ENCODE peak calls at places on chromosome 11, in nine cellular contexts. V, O, X, K, Q, P, H, I and A are unnamed samples.

GRCh38 chr11:115324569-115325432 is 179.4 kb downstream of the CADM1 start:
- DNase-seq in P (peak; percentile 75), X (peak; percentile 63), O (peak; percentile 79), H (no peak), K (peak; percentile 78), I (peak; percentile 67), V (peak; percentile 52), Q (peak; percentile 81), A (peak; percentile 50)

GRCh38 chr11:46075168-46075567 is 46.1 kb downstream of the PHF21A start:
- DNase-seq in O (no peak), Q (no peak), P (peak; percentile 35), X (peak; percentile 30), I (no peak), V (no peak), H (no peak), K (peak; percentile 90), A (peak; percentile 52)

GRCh38 chr11:119983240-119983732 is 154.6 kb downstream of the TRIM29 start:
- DNase-seq in V (no peak), I (no peak), H (no peak), P (no peak), K (no peak), Q (no peak), O (no peak), X (no peak), A (no peak)

GRCh38 chr11:45252134-45252856 is 33.8 kb downstream of the SYT13 start:
- DNase-seq in P (peak; percentile 54), V (peak; percentile 59), O (peak; percentile 44), I (peak; percentile 69), Q (peak; percentile 74), K (peak; percentile 19), H (peak; percentile 75), X (peak; percentile 55), A (no peak)

GRCh38 chr11:37861671-37862070 is 1263.6 kb upstream of the RAG2 start:
- DNase-seq in Q (no peak), P (no peak), V (no peak), H (no peak), K (no peak), O (no peak), X (no peak), I (no peak), A (no peak)

GRCh38 chr11:59207988-59208432 is 4.7 kb downstream of the MPEG1 start:
- DNase-seq in P (peak; percentile 60), H (no peak), V (peak; percentile 11), Q (peak; percentile 64), K (peak; percentile 72), X (peak; percentile 77), O (peak; percentile 68), I (peak; percentile 65), A (peak; percentile 74)

GRCh38 chr11:68014157-68014965 is 4.2 kb downstream of the ALDH3B1 start:
- DNase-seq in P (peak; percentile 73), H (peak; percentile 64), O (no peak), K (peak; percentile 94), X (peak; percentile 88), V (no peak), I (peak; percentile 100), Q (no peak), A (peak; percentile 76)

GRCh38 chr11:77619576-77620198 is 17.9 kb downstream of the CLNS1A start:
- DNase-seq in Q (peak; percentile 79), P (peak; percentile 54), K (peak; percentile 67), V (peak; percentile 39), O (peak; percentile 67), X (peak; percentile 58), H (peak; percentile 44), I (peak; percentile 61), A (peak; percentile 50)

GRCh38 chr11:94067010-94067409 is 45.9 kb downstream of the HEPHL1 start:
- DNase-seq in I (no peak), O (no peak), V (no peak), K (peak; percentile 26), H (no peak), X (no peak), Q (no peak), P (no peak), A (no peak)

GRCh38 chr11:134714021-134714656 is 302.1 kb upstream of the B3GAT1 start:
- DNase-seq in P (no peak), H (no peak), V (no peak), K (no peak), I (no peak), O (no peak), Q (peak; percentile 38), X (no peak), A (no peak)

GRCh38 chr11:105274631-105275030 is 135.1 kb upstream of the CARD18 start:
- DNase-seq in P (no peak), O (no peak), K (no peak), I (no peak), X (peak; percentile 27), Q (no peak), V (no peak), H (no peak), A (no peak)

GRCh38 chr11:61529537-61530225 is 21.1 kb downstream of the LRRC10B start:
- DNase-seq in Q (peak; percentile 50), H (no peak), P (no peak), V (no peak), X (no peak), K (peak; percentile 65), I (no peak), O (no peak), A (no peak)

DNA sequence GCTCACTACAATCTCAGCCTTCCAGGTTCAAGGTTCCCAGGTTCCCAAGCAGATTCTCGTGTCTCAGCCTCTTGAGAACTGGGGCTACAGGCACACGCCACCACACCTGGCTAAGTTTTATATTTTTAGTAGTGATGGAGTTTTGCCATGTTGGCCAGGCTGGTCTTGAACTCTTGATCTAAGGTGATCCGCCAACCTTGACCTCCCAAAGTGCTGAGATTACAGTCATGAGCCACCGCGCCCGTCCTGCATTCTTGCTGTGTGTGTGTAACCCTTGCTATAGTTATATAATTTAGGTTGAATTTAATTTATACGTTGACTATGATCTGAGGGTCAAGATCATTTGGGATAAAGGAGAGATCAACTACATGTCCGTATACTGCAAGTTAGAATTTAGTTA is 29.3 kb upstream of the ROBO3 start:
- DNase-seq in V (no peak), X (no peak), K (no peak), P (no peak), H (no peak), Q (no peak), I (no peak), O (no peak), A (no peak)
- H3K4me2 ChIP-seq in V (no peak overlapping the region), X (no peak overlapping the region), K (peak overlapping the region; percentile 97), P (no peak overlapping the region), H (no peak overlapping the region), Q (peak overlapping the region; percentile 71), I (peak overlapping the region; percentile 73), O (peak overlapping the region; percentile 66), A (no peak overlapping the region)

DNA sequence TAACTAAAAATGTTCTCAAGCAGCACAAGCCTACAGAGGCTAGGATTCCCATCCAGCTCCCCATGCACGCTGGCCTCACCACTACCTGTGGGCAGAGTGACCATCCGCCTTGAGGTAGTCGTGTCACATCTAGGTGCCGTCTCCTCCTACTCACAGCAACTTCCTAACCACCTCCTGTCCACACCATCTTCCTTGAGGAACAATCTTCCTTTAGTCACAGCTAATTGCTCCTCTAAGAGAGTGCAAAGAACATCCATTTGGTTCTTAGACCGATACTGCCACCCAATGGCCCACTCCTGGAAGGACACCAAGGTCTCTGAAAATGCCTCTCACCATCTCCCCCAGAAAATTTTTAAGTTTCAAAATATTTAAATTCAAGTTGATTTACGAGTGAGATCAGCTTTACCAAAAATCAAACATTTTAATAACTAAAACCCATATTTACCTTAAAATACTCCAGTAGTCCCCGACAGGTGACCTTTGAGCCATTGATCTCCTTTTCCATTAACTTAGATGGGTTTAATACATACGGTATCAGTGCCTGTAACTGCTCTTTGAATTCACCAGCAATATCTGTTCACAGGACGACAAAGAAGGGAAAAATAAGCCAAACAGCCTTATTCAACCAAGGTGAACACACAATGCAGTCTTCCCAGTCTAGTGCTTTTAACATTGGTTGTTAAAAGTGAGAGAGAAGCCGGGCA is 21.7 kb upstream of the PLAAT3 start:
- DNase-seq in K (peak; percentile 71), H (peak; percentile 28), Q (peak; percentile 82), V (peak; percentile 62), X (peak; percentile 74), P (peak; percentile 71), I (peak; percentile 70), O (peak; percentile 62), A (peak; percentile 37)
- H3K4me2 ChIP-seq in K (no peak overlapping the region), H (no peak overlapping the region), Q (no peak overlapping the region), V (no peak overlapping the region), X (no peak overlapping the region), P (no peak overlapping the region), I (no peak overlapping the region), O (no peak overlapping the region), A (no peak overlapping the region)

GRCh38 chr11:100774132-100774531 is 87.0 kb downstream of the ARHGAP42 start:
- DNase-seq in O (no peak), I (no peak), K (no peak), P (no peak), X (no peak), V (no peak), H (no peak), Q (peak; percentile 64), A (no peak)

GRCh38 chr11:100769617-100770016 is 82.5 kb downstream of the ARHGAP42 start:
- DNase-seq in O (no peak), I (no peak), P (no peak), X (no peak), H (no peak), K (no peak), Q (no peak), V (no peak), A (no peak)

GRCh38 chr11:100774859-100775258 is 87.8 kb downstream of the ARHGAP42 start:
- DNase-seq in X (no peak), V (no peak), P (no peak), H (no peak), Q (peak; percentile 23), O (no peak), I (no peak), K (no peak), A (peak; percentile 65)

GRCh38 chr11:100769165-100769564 is 82.1 kb downstream of the ARHGAP42 start:
- DNase-seq in V (no peak), Q (no peak), K (no peak), I (no peak), P (no peak), O (no peak), X (no peak), H (no peak), A (no peak)
- H3K4me2 ChIP-seq in V (no peak overlapping the region), Q (no peak overlapping the region), K (no peak overlapping the region), I (peak overlapping the region; percentile 29), P (no peak overlapping the region), O (no peak overlapping the region), X (no peak overlapping the region), H (no peak overlapping the region), A (no peak overlapping the region)

DNA sequence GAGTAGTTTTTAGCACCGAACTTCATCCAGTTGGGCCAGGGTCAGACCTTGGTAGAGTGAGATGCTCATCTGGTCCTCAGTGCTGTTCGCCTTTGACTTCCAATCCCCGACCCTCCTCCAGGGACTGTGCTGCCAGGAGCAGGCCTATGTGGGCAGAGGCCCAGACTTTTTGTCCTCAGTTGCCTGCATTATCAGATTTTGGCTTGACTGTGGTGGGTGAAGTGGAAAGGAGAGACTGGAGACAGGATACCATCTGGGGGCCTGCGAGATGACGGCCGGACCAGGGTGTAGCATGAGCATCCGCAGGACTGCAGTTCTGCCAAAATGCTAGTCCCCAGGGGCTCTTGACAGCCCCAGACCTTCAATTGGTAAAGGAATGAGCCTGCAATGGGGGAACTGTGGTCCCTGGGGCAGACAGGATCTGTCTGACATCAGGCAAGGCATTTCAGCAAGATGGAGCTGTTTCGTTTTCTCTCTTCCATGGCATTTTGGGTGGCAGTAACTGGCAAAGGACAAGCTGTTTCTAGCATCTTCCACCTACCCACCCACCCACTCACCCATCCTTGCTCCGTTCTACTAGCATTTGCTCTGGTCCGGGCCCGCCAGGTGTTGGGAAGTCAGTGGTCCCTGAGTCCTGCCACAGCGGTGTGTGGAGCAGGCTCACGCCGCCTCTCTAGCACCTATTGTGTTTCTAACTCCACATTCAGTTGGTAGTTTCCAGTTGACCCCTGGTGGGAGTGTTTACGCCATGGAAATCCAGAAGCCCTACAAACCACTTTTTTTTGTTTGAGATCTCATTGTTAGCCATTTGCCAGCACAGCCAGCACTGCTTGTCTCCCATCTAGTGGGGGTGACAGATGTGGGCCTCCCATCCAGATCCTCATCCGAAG is 53.5 kb downstream of the OTOG start:
- DNase-seq in X (no peak), K (no peak), V (no peak), H (no peak), O (no peak), I (no peak), Q (no peak), P (no peak), A (no peak)
- H3K4me2 ChIP-seq in X (no peak overlapping the region), K (no peak overlapping the region), V (no peak overlapping the region), H (no peak overlapping the region), O (no peak overlapping the region), I (no peak overlapping the region), Q (no peak overlapping the region), P (no peak overlapping the region), A (no peak overlapping the region)